ENCODE peak calls at places on chromosomes 7 and 10, in six cellular contexts. One of them, this sample, is unnamed.

GRCh38 chr7:128217030-128217805 is 23.9 kb upstream of the LEP start:
- DNase-seq in GM12878: no peak
- DNase-seq in cardiac fibroblast: peak; percentile 96
- DNase-seq in Calu3: no peak
- DNase-seq in Caco-2: no peak
- DNase-seq in GM10248: no peak
- DNase-seq in this sample: no peak

GRCh38 chr7:102473271-102473991 is 5.3 kb downstream of the POLR2J start:
- DNase-seq in GM10248: no peak
- DNase-seq in Calu3: no peak
- DNase-seq in cardiac fibroblast: no peak
- DNase-seq in Caco-2: no peak
- DNase-seq in GM12878: no peak
- DNase-seq in this sample: no peak

GRCh38 chr7:117011419-117012260 is 58.3 kb downstream of the ST7 start:
- DNase-seq in cardiac fibroblast: no peak
- DNase-seq in GM10248: peak; percentile 59
- DNase-seq in Caco-2: no peak
- DNase-seq in Calu3: no peak
- DNase-seq in GM12878: peak; percentile 92
- DNase-seq in this sample: peak; percentile 62

GRCh38 chr7:142898377-142899235 is 13.1 kb upstream of the TRPV6 start:
- DNase-seq in Calu3: no peak
- DNase-seq in GM12878: no peak
- DNase-seq in cardiac fibroblast: no peak
- DNase-seq in Caco-2: peak; percentile 59
- DNase-seq in GM10248: no peak
- DNase-seq in this sample: no peak

GRCh38 chr10:132385721-132386418 is 11.1 kb upstream of the PWWP2B start:
- DNase-seq in Calu3: no peak
- DNase-seq in cardiac fibroblast: no peak
- DNase-seq in GM12878: no peak
- DNase-seq in Caco-2: no peak
- DNase-seq in GM10248: no peak
- DNase-seq in this sample: no peak

GRCh38 chr10:57661206-57661605 is 606.5 kb downstream of the IPMK start:
- DNase-seq in cardiac fibroblast: no peak
- DNase-seq in Caco-2: no peak
- DNase-seq in GM10248: no peak
- DNase-seq in Calu3: no peak
- DNase-seq in GM12878: no peak
- DNase-seq in this sample: no peak

GRCh38 chr7:129923709-129924108 is 29.1 kb downstream of the UBE2H start:
- DNase-seq in cardiac fibroblast: peak; percentile 93
- DNase-seq in GM10248: peak; percentile 47
- DNase-seq in GM12878: peak; percentile 39
- DNase-seq in Calu3: no peak
- DNase-seq in Caco-2: no peak
- DNase-seq in this sample: peak; percentile 36

GRCh38 chr10:71457908-71458307 is 61.2 kb downstream of the CDH23 start:
- DNase-seq in Caco-2: no peak
- DNase-seq in Calu3: no peak
- DNase-seq in cardiac fibroblast: no peak
- DNase-seq in GM12878: no peak
- DNase-seq in GM10248: no peak
- DNase-seq in this sample: no peak

GRCh38 chr10:29514306-29514705 is 120.5 kb downstream of the SVIL start:
- DNase-seq in GM12878: no peak
- DNase-seq in cardiac fibroblast: no peak
- DNase-seq in Caco-2: no peak
- DNase-seq in Calu3: no peak
- DNase-seq in GM10248: no peak
- DNase-seq in this sample: no peak

GRCh38 chr7:131390275-131390674 is 62.6 kb downstream of the MKLN1 start:
- DNase-seq in GM10248: no peak
- DNase-seq in cardiac fibroblast: no peak
- DNase-seq in Calu3: no peak
- DNase-seq in Caco-2: no peak
- DNase-seq in GM12878: no peak
- DNase-seq in this sample: no peak

GRCh38 chr7:152924238-152924637 is 164.7 kb downstream of the ACTR3B start:
- DNase-seq in cardiac fibroblast: no peak
- DNase-seq in GM12878: no peak
- DNase-seq in Calu3: no peak
- DNase-seq in GM10248: no peak
- DNase-seq in Caco-2: no peak
- DNase-seq in this sample: no peak

GRCh38 chr7:78953090-78953489 is 500.4 kb downstream of the MAGI2 start:
- DNase-seq in GM10248: no peak
- DNase-seq in cardiac fibroblast: no peak
- DNase-seq in Caco-2: no peak
- DNase-seq in GM12878: no peak
- DNase-seq in Calu3: no peak
- DNase-seq in this sample: no peak

GRCh38 chr7:27157717-27158431 is 1.4 kb upstream of the HOXA7 start:
- DNase-seq in GM12878: no peak
- DNase-seq in cardiac fibroblast: no peak
- DNase-seq in Calu3: no peak
- DNase-seq in Caco-2: no peak
- DNase-seq in GM10248: no peak
- DNase-seq in this sample: no peak

GRCh38 chr10:73119952-73120351 is 9.7 kb downstream of the NUDT13 start:
- DNase-seq in GM10248: no peak
- DNase-seq in cardiac fibroblast: no peak
- DNase-seq in GM12878: no peak
- DNase-seq in Caco-2: no peak
- DNase-seq in Calu3: no peak
- DNase-seq in this sample: no peak

GRCh38 chr10:61795551-61795950 is 105.9 kb upstream of the ARID5B start:
- DNase-seq in GM10248: no peak
- DNase-seq in Caco-2: peak; percentile 44
- DNase-seq in Calu3: peak; percentile 11
- DNase-seq in GM12878: no peak
- DNase-seq in cardiac fibroblast: no peak
- DNase-seq in this sample: no peak
- TF ChIP-seq CTCF in GM10248: no peak
- TF ChIP-seq CTCF in Caco-2: peak; percentile 21
- TF ChIP-seq CTCF in Calu3: peak; percentile 18
- TF ChIP-seq CTCF in GM12878: no peak
- TF ChIP-seq CTCF in cardiac fibroblast: peak; percentile 19
- TF ChIP-seq CTCF in this sample: no peak

DNA sequence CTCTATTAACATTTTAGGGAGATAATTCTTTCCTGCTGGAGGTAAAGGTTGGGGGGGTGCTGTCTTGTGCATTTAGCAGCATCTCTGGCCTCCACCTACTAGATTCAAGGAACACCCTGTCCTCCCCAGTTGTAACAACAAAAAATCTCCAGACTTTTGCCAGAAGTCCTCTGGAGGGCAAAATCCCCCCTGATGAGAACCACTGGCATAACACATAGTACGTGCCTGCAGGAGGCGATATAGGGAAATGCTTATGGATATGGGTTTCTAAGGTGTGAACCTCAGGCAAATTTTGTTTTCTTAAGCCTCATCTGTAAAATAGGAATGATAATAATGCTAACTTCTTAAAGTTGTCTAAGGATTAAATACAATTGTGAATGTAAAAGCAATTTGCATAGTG is 2.9 kb upstream of the OSBPL3 start:
- DNase-seq in Calu3: peak; percentile 50
- DNase-seq in cardiac fibroblast: no peak
- DNase-seq in GM10248: no peak
- DNase-seq in GM12878: no peak
- DNase-seq in Caco-2: peak; percentile 46
- DNase-seq in this sample: no peak
- TF ChIP-seq CTCF in Calu3: peak; percentile 61
- TF ChIP-seq CTCF in cardiac fibroblast: peak; percentile 35
- TF ChIP-seq CTCF in GM10248: no peak
- TF ChIP-seq CTCF in GM12878: peak; percentile 27
- TF ChIP-seq CTCF in Caco-2: peak; percentile 42
- TF ChIP-seq CTCF in this sample: peak; percentile 5

GRCh38 chr7:66198461-66198860 is 6.7 kb upstream of the TPST1 start:
- DNase-seq in Caco-2: no peak
- DNase-seq in GM10248: no peak
- DNase-seq in GM12878: no peak
- DNase-seq in cardiac fibroblast: no peak
- DNase-seq in Calu3: no peak
- DNase-seq in this sample: no peak

GRCh38 chr7:66202380-66202779 is 2.8 kb upstream of the TPST1 start:
- DNase-seq in Calu3: no peak
- DNase-seq in GM10248: no peak
- DNase-seq in Caco-2: no peak
- DNase-seq in cardiac fibroblast: no peak
- DNase-seq in GM12878: no peak
- DNase-seq in this sample: no peak

GRCh38 chr7:66193146-66193725 is 11.9 kb upstream of the TPST1 start:
- DNase-seq in GM12878: no peak
- DNase-seq in Caco-2: no peak
- DNase-seq in cardiac fibroblast: no peak
- DNase-seq in Calu3: no peak
- DNase-seq in GM10248: no peak
- DNase-seq in this sample: no peak

DNA sequence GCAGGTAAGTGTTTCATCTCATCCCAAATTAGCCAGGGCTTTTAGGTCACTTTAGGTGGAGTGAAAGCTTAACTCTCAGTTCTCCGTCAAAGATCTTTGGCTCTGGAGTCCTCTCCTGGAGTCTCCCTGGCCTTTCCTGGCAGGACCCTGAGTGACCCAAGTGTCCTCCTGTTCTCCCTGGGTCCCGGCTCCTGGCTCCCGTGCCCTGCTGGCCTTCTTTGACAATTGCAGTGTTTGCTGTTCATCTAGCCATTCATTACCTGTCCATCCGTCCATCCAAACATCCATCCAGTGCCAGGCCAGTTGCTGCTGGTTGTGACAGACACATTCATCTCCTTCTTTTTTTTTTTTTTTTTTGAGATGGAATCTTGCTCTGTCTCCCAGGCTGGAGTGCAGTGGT is 6.2 kb upstream of the TPST1 start:
- DNase-seq in Calu3: no peak
- DNase-seq in cardiac fibroblast: no peak
- DNase-seq in GM12878: no peak
- DNase-seq in GM10248: no peak
- DNase-seq in Caco-2: no peak
- DNase-seq in this sample: no peak
- TF ChIP-seq CTCF in Calu3: no peak
- TF ChIP-seq CTCF in cardiac fibroblast: no peak
- TF ChIP-seq CTCF in GM12878: no peak
- TF ChIP-seq CTCF in GM10248: no peak
- TF ChIP-seq CTCF in Caco-2: no peak
- TF ChIP-seq CTCF in this sample: no peak

GRCh38 chr7:23072916-23073315 is 32.7 kb upstream of the KLHL7 start:
- DNase-seq in GM10248: no peak
- DNase-seq in Calu3: no peak
- DNase-seq in cardiac fibroblast: no peak
- DNase-seq in GM12878: no peak
- DNase-seq in Caco-2: no peak
- DNase-seq in this sample: no peak
- TF ChIP-seq CTCF in GM10248: no peak
- TF ChIP-seq CTCF in Calu3: no peak
- TF ChIP-seq CTCF in cardiac fibroblast: no peak
- TF ChIP-seq CTCF in GM12878: no peak
- TF ChIP-seq CTCF in Caco-2: no peak
- TF ChIP-seq CTCF in this sample: no peak

GRCh38 chr7:98250789-98251188 is 1.2 kb downstream of the TECPR1 start:
- DNase-seq in GM12878: no peak
- DNase-seq in Caco-2: no peak
- DNase-seq in GM10248: peak; percentile 68
- DNase-seq in cardiac fibroblast: no peak
- DNase-seq in Calu3: no peak
- DNase-seq in this sample: peak; percentile 79
- TF ChIP-seq CTCF in GM12878: no peak
- TF ChIP-seq CTCF in Caco-2: no peak
- TF ChIP-seq CTCF in GM10248: no peak
- TF ChIP-seq CTCF in cardiac fibroblast: no peak
- TF ChIP-seq CTCF in Calu3: no peak
- TF ChIP-seq CTCF in this sample: no peak

This sample was measured in GM20000.